ENCODE peak calls at places on chromosome 7, in four cellular contexts. K, T, G and M are unnamed samples.

GRCh38 chr7:452230-452751 is 67.4 kb downstream of the PDGFA start:
- DNase-seq in K (peak; percentile 81), T (peak; percentile 65), G (no peak), M (no peak)

GRCh38 chr7:155378959-155379871 is 78.7 kb upstream of the EN2 start:
- DNase-seq in K (no peak), T (no peak), G (no peak), M (no peak)

GRCh38 chr7:26854932-26855331 is 9.5 kb downstream of the SKAP2 start:
- DNase-seq in K (no peak), T (no peak), G (no peak), M (no peak)

GRCh38 chr7:81333004-81333403 is 414.2 kb upstream of the SEMA3C start:
- DNase-seq in K (peak; percentile 69), T (peak; percentile 40), G (no peak), M (no peak)

GRCh38 chr7:7577888-7578287 is 11.2 kb downstream of the MIOS start:
- DNase-seq in K (no peak), T (no peak), G (no peak), M (no peak)

GRCh38 chr7:6290345-6290744 is 17.9 kb upstream of the CYTH3 start:
- DNase-seq in K (no peak), T (peak; percentile 29), G (no peak), M (no peak)

GRCh38 chr7:6375346-6376101 is 72.2 kb downstream of the DAGLB start:
- DNase-seq in K (peak; percentile 49), T (peak; percentile 26), G (no peak), M (no peak)

GRCh38 chr7:71886066-71886465 is 526.1 kb downstream of the CALN1 start:
- DNase-seq in K (no peak), T (no peak), G (no peak), M (no peak)

GRCh38 chr7:54814401-54814800 is 55.4 kb upstream of the SEC61G start:
- DNase-seq in K (no peak), T (peak; percentile 8), G (no peak), M (no peak)

GRCh38 chr7:105911961-105912575 is 35.7 kb upstream of the ATXN7L1 start:
- DNase-seq in K (no peak), T (peak; percentile 22), G (no peak), M (no peak)

GRCh38 chr7:131104611-131105293 is 222.9 kb upstream of the MKLN1 start:
- DNase-seq in K (no peak), T (peak; percentile 56), G (no peak), M (no peak)

GRCh38 chr7:123681561-123681960 is 25.9 kb downstream of the LMOD2 start:
- DNase-seq in K (no peak), T (no peak), G (no peak), M (no peak)

GRCh38 chr7:47931005-47931787 is 17.1 kb downstream of the PKD1L1 start:
- DNase-seq in K (no peak), T (peak; percentile 55), G (no peak), M (no peak)

GRCh38 chr7:6279937-6280336 is 7.5 kb upstream of the CYTH3 start:
- DNase-seq in K (no peak), T (no peak), G (no peak), M (no peak)

GRCh38 chr7:74344128-74344496 is 54.9 kb downstream of the CLIP2 start:
- DNase-seq in K (peak; percentile 57), T (no peak), G (no peak), M (no peak)

GRCh38 chr7:131829911-131830310 is 273.5 kb upstream of the PODXL start:
- DNase-seq in K (no peak), T (no peak), G (no peak), M (no peak)

GRCh38 chr7:92810242-92810611 is 26.1 kb downstream of the CDK6 start:
- DNase-seq in K (peak; percentile 63), T (no peak), G (no peak), M (no peak)

GRCh38 chr7:2896141-2896540 is 52.0 kb upstream of the GNA12 start:
- DNase-seq in K (no peak), T (no peak), G (no peak), M (no peak)

GRCh38 chr7:113892818-113893217 is 26.0 kb downstream of the PPP1R3A start:
- DNase-seq in K (no peak), T (no peak), G (no peak), M (no peak)

GRCh38 chr7:10237306-10237705 is 736.4 kb upstream of the PHF14 start:
- DNase-seq in K (peak; percentile 53), T (no peak), G (no peak), M (no peak)

GRCh38 chr7:139734395-139734794 is 43.4 kb downstream of the HIPK2 start:
- DNase-seq in K (peak; percentile 99), T (peak; percentile 85), G (no peak), M (no peak)

GRCh38 chr7:112161253-112162160 is 44.7 kb downstream of the DOCK4 start:
- DNase-seq in K (peak; percentile 18), T (no peak), G (no peak), M (no peak)

GRCh38 chr7:120402368-120402767 is 129.4 kb downstream of the KCND2 start:
- DNase-seq in K (peak; percentile 40), T (no peak), G (no peak), M (no peak)

GRCh38 chr7:157413881-157414701 is 77.3 kb downstream of the DNAJB6 start:
- DNase-seq in K (no peak), T (no peak), G (no peak), M (no peak)

GRCh38 chr7:132240262-132240661 is 336.0 kb downstream of the PLXNA4 start:
- DNase-seq in K (no peak), T (no peak), G (no peak), M (no peak)

GRCh38 chr7:138195207-138195606 is 118.9 kb downstream of the AKR1D1 start:
- DNase-seq in K (peak; percentile 22), T (no peak), G (no peak), M (no peak)

GRCh38 chr7:107152011-107152410 is 16.8 kb upstream of the HBP1 start:
- DNase-seq in K (no peak), T (peak; percentile 37), G (no peak), M (no peak)

GRCh38 chr7:45588466-45588865 is 14.3 kb downstream of the ADCY1 start:
- DNase-seq in K (no peak), T (no peak), G (no peak), M (no peak)

GRCh38 chr7:130417215-130417614 is 23.6 kb downstream of the CEP41 start:
- DNase-seq in K (no peak), T (no peak), G (no peak), M (no peak)

GRCh38 chr7:108301387-108301786 is 154.8 kb downstream of the NRCAM start:
- DNase-seq in K (no peak), T (no peak), G (no peak), M (no peak)

DNA sequence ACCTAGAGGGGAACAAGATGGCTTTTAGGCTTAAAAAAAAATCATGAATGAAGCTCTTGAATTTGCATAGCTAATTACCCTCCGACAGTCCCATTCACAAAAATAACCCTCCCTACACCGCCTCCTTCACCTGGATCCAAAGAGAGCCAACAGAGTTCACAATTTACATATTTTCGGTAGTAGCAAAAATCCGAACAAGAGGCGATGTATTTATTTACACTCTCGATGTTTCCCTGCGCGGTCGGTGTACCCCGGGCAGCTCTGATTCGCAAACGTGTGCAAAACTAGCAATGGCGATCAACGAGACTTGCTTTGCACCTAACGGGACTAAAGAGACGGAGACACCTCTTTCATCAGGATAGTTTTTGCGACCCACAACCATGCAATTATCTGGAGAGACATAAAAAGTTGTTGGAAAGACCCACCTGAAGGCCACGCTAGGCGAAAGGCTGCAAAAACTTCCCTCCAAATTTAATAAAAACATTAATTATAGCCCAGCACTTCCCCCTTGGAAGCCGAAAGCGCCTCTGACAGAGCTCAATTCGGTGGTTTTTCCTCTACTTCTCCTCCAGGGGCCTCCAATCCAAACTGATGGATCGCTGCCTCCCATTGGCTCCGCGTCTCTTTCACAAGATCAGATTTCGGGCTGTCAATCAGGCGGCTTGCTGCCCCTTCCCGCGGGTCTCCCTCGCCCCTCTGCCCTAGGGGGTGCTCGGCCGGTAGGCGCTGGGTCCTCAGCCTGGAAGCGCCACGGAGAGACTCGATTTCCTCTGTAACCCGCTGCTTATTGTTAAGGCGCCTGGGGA is at the start of gene ETV1:
- DNase-seq in K (peak; percentile 75), T (peak; percentile 43), G (no peak), M (peak; percentile 31)
- TF ChIP-seq CTCF in K (peak; percentile 49), T (peak; percentile 56), G (no peak), M (no peak)

GRCh38 chr7:36304099-36304425 is 85.6 kb upstream of the ANLN start:
- DNase-seq in K (no peak), T (no peak), G (no peak), M (no peak)

GRCh38 chr7:36303202-36304098 is 86.2 kb upstream of the ANLN start:
- DNase-seq in K (peak; percentile 94), T (peak; percentile 97), G (no peak), M (peak; percentile 48)

GRCh38 chr7:36306722-36307121 is 82.9 kb upstream of the ANLN start:
- DNase-seq in K (no peak), T (no peak), G (no peak), M (no peak)

GRCh38 chr7:36305226-36305625 is 84.4 kb upstream of the ANLN start:
- DNase-seq in K (no peak), T (no peak), G (no peak), M (no peak)

GRCh38 chr7:36305648-36306047 is 84.0 kb upstream of the ANLN start:
- DNase-seq in K (no peak), T (no peak), G (no peak), M (no peak)
- TF ChIP-seq CTCF in K (no peak), T (no peak), G (no peak), M (no peak)

GRCh38 chr7:115600196-115600595 is 430.4 kb downstream of the TFEC start:
- DNase-seq in K (no peak), T (peak; percentile 45), G (no peak), M (no peak)

DNA sequence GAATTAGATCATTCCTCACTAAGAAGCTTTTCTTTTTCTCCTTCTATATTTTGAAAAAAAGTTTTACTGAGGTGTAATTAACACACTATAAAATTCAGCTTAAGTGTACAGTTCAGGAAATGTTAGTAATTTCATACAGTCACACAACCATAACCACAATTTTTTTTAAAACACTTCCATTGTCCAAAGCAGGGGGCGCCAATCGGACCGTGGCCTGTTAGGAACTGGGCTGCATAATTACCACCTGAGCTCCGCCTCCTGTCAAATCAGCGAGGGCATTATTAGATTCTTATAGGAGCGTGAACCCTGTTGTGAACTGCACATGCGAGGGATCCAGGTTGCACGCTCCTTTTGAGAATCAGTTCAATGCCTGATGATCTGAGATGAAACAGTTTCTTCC is 427.1 kb downstream of the TFEC start:
- DNase-seq in K (no peak), T (no peak), G (no peak), M (no peak)
- TF ChIP-seq CTCF in K (no peak), T (no peak), G (no peak), M (no peak)

GRCh38 chr7:37283701-37284100 is 165.0 kb downstream of the ELMO1 start:
- DNase-seq in K (no peak), T (no peak), G (no peak), M (no peak)

GRCh38 chr7:37282927-37283326 is 165.7 kb downstream of the ELMO1 start:
- DNase-seq in K (no peak), T (no peak), G (no peak), M (no peak)

GRCh38 chr7:37284285-37284684 is 164.4 kb downstream of the ELMO1 start:
- DNase-seq in K (no peak), T (no peak), G (no peak), M (no peak)

GRCh38 chr7:37285701-37286475 is 162.8 kb downstream of the ELMO1 start:
- DNase-seq in K (peak; percentile 3), T (no peak), G (no peak), M (no peak)

DNA sequence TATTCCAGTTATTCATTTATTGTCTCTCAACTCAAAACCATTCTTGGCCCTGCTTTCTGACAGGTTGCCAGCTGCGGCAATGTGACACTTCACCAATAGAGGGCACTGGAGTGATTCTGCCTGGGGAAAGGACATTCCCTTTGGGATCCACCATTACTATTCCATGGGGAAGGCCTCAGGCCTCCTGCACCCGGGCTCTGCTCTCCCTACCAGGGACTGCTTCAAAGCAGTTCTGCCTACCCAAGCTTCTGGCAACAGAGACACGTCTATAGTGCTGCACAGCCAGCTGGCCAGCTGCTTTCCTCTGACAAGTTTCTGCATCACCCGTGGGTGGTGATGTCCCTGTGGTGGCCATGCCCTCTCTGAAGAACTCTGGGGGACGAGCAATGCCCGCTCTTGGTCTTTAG is 163.9 kb downstream of the ELMO1 start:
- DNase-seq in K (no peak), T (no peak), G (peak; percentile 55), M (no peak)
- TF ChIP-seq CTCF in K (peak; percentile 14), T (peak; percentile 26), G (peak; percentile 88), M (no peak)